ENCODE peak calls at places on chromosome 19, in four cellular contexts. W, F, H and S are unnamed samples.

GRCh38 chr19:41299046-41299754 is 10.8 kb upstream of the CCDC97 start:
- DNase-seq in W (peak; percentile 78), F (no peak), H (no peak), S (no peak)

GRCh38 chr19:54364775-54365257 is at the start of gene LAIR1:
- DNase-seq in W (peak; percentile 82), F (no peak), H (no peak), S (peak; percentile 22)

GRCh38 chr19:45470147-45471081 is 2.6 kb downstream of the FOSB start:
- DNase-seq in W (no peak), F (no peak), H (no peak), S (peak; percentile 51)

GRCh38 chr19:7068599-7068998 is 904 bp upstream of the ZNF557 start:
- DNase-seq in W (no peak), F (no peak), H (no peak), S (no peak)

GRCh38 chr19:49468199-49468598 is 5.8 kb upstream of the FLT3LG start:
- DNase-seq in W (no peak), F (no peak), H (no peak), S (no peak)

GRCh38 chr19:10293637-10294367 is 4.0 kb downstream of the ICAM5 start:
- DNase-seq in W (no peak), F (no peak), H (no peak), S (no peak)

GRCh38 chr19:14449321-14449720 is 16.2 kb downstream of the PKN1 start:
- DNase-seq in W (no peak), F (no peak), H (no peak), S (no peak)

GRCh38 chr19:48393559-48394330 is at the start of gene GRIN2D:
- DNase-seq in W (no peak), F (no peak), H (peak; percentile 26), S (peak; percentile 47)

GRCh38 chr19:45473366-45474190 is 5.8 kb downstream of the FOSB start:
- DNase-seq in W (no peak), F (no peak), H (no peak), S (no peak)

GRCh38 chr19:17079710-17080440 is 4.3 kb downstream of the MYO9B start:
- DNase-seq in W (peak; percentile 87), F (no peak), H (peak; percentile 87), S (peak; percentile 98)

DNA sequence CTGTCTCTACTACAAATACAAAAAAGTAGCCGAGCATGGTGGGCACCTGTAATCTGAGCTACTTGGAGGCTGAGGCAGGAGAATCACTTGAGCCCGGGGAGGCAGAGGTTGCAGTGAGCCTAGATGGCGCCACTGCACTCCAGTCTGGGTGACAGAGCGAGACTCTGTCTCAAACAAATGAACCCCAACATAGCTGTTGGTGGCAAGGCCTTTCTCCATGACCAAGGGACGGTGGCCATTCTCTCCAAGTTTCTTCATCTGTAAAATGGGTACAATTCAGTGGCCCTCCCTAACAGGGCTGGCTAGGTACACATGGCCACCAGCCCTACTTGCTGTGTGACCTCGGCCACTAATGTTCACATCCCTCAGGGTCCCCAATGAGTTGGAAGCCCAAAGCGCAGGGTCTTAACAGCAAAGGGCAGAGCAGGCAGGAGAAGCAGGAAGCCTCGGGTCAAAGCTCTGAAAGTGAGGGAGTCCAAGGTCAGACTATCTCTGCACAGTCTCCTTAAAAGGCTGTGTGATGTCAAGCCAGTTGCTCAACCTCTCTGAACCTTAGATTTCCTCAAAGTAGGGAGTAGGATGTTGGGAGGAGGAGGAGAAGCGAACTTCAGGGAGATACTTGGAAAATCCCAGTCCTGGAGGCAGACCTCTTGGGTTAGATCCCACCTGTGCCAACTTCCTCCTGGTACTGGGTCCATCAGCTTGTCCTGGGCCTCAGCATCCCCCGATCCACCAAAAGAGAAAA is 2.7 kb downstream of the JUND start:
- DNase-seq in W (peak; percentile 70), F (no peak), H (peak; percentile 14), S (no peak)
- H3K4me1 ChIP-seq in W (peaks cover 65% of the 10 kb centered on the region), F (peaks cover 23% of the 10 kb centered on the region), H (peaks cover 32% of the 10 kb centered on the region), S (peaks cover 7% of the 10 kb centered on the region)

GRCh38 chr19:19343016-19343362 is 22.4 kb downstream of the MAU2 start:
- DNase-seq in W (no peak), F (no peak), H (no peak), S (no peak)
- H3K4me1 ChIP-seq in W (no peaks in the 10 kb centered on the region), F (peaks cover 6% of the 10 kb centered on the region), H (no peaks in the 10 kb centered on the region), S (no peaks in the 10 kb centered on the region)

DNA sequence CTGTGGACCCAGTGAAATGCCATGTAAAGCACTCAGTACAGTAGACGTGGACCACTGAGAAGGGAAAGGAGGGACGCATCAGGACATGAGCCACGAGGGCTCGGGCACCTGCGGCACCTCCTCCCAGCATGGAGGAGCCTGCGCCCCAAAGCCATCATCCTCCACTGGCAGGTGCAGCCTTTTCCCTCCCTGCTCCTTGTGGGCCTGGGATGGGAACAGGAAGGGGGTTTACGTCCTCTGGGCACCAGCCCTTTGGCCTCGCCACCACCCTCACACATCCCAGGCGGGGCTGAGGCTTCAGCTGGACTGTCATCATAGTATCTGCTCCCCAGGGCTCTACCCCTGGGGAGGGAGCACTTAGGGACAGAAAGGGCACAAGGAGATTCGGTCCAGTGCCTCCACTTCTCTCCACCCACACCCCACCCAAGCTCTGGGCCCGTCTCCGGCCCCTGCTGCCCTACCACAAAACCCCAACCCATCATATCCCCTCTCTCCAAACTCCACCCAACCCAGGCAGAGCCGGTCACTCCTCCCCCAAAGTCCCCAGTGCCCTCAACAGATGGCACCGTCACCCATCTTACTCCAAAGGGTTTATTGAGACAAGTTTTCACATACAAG is 2.1 kb upstream of the PRKD2 start:
- DNase-seq in W (peak; percentile 81), F (no peak), H (no peak), S (no peak)
- H3K4me1 ChIP-seq in W (peaks cover 26% of the 10 kb centered on the region), F (peaks cover 9% of the 10 kb centered on the region), H (peaks cover 39% of the 10 kb centered on the region), S (peaks cover 12% of the 10 kb centered on the region)

DNA sequence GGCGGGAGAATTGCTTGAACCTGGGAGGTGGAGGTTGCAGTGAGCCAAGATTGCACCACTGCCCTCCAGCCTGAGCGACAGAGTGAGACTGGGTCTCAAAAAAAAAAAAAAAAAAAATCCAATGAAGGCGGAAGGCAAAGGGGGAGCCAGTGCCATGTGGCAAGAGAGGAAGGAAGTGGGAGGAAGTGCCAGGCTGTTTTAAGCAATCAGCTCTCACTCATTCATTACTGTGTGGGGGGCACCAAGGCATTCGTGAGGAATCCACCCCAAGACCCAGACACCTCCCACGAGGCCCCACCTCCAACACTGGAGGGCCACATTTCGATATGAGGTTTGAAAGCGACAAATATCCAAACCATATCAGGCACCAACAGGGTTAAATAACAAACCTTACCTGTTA is 7.7 kb upstream of the LRP3 start:
- DNase-seq in W (peak; percentile 18), F (no peak), H (no peak), S (no peak)
- H3K4me1 ChIP-seq in W (no peaks in the 10 kb centered on the region), F (no peaks in the 10 kb centered on the region), H (no peaks in the 10 kb centered on the region), S (no peaks in the 10 kb centered on the region)

GRCh38 chr19:4980838-4981680 is 12.1 kb downstream of the KDM4B start:
- DNase-seq in W (no peak), F (peak; percentile 40), H (no peak), S (no peak)
- H3K4me1 ChIP-seq in W (peaks cover 26% of the 10 kb centered on the region), F (peaks cover 49% of the 10 kb centered on the region), H (peaks cover 10% of the 10 kb centered on the region), S (peaks cover 41% of the 10 kb centered on the region)